ENCODE peak calls at places on chromosome 14, in five cellular contexts. O is upper lobe of right lung, Z is omental fat pad, T is cardiac fibroblast, Q is ascending aorta. Y is an unnamed sample.

GRCh38 chr14:54331516-54331915 is 65.3 kb upstream of the CDKN3 start:
- DNase-seq in O (no peak), Z (no peak), T (no peak), Q (no peak), Y (no peak)

GRCh38 chr14:33120341-33120740 is 181.7 kb downstream of the NPAS3 start:
- DNase-seq in O (no peak), Z (no peak), T (no peak), Q (no peak), Y (no peak)

GRCh38 chr14:92513966-92514843 is 624 bp downstream of the RIN3 start:
- DNase-seq in O (peak; percentile 76), Z (no peak), T (peak; percentile 35), Q (no peak), Y (no peak)

GRCh38 chr14:80959448-80960006 is 4.1 kb downstream of the TSHR start:
- DNase-seq in O (no peak), Z (no peak), T (no peak), Q (no peak), Y (no peak)

GRCh38 chr14:37584211-37585100 is 10.6 kb downstream of the FOXA1 start:
- DNase-seq in O (peak; percentile 69), Z (no peak), T (no peak), Q (no peak), Y (no peak)

GRCh38 chr14:104886690-104887622 is 21.9 kb downstream of the CEP170B start:
- DNase-seq in O (peak; percentile 57), Z (peak; percentile 14), T (no peak), Q (no peak), Y (no peak)

GRCh38 chr14:37697489-37698121 is 102.2 kb downstream of the TTC6 start:
- DNase-seq in O (no peak), Z (no peak), T (peak; percentile 5), Q (no peak), Y (no peak)

GRCh38 chr14:98174031-98174430 is 1098.0 kb downstream of the BCL11B start:
- DNase-seq in O (no peak), Z (no peak), T (no peak), Q (no peak), Y (no peak)

GRCh38 chr14:90620540-90621204 is 195.6 kb downstream of the TTC7B start:
- DNase-seq in O (no peak), Z (no peak), T (no peak), Q (no peak), Y (no peak)

GRCh38 chr14:73258845-73259611 is 21.7 kb downstream of the PAPLN start:
- DNase-seq in O (no peak), Z (no peak), T (no peak), Q (no peak), Y (no peak)

GRCh38 chr14:104292084-104292970 is 153.9 kb downstream of the KIF26A start:
- DNase-seq in O (peak; percentile 33), Z (no peak), T (no peak), Q (no peak), Y (no peak)

GRCh38 chr14:67562025-67562775 is 29.1 kb downstream of the PLEKHH1 start:
- DNase-seq in O (no peak), Z (no peak), T (no peak), Q (no peak), Y (no peak)

GRCh38 chr14:21347201-21347600 is 36.6 kb downstream of the SUPT16H start:
- DNase-seq in O (no peak), Z (no peak), T (no peak), Q (no peak), Y (no peak)

GRCh38 chr14:46999661-47000060 is 348.1 kb upstream of the RPL10L start:
- DNase-seq in O (no peak), Z (no peak), T (no peak), Q (no peak), Y (no peak)

GRCh38 chr14:35414365-35414764 is 9.8 kb upstream of the NFKBIA start:
- DNase-seq in O (no peak), Z (no peak), T (peak; percentile 71), Q (no peak), Y (no peak)

GRCh38 chr14:97177016-97177415 is 379.8 kb downstream of the VRK1 start:
- DNase-seq in O (no peak), Z (no peak), T (no peak), Q (no peak), Y (no peak)

GRCh38 chr14:36690301-36691020 is 28.8 kb downstream of the PAX9 start:
- DNase-seq in O (no peak), Z (no peak), T (no peak), Q (no peak), Y (no peak)

GRCh38 chr14:103227076-103227475 is 103.8 kb downstream of the TNFAIP2 start:
- DNase-seq in O (peak; percentile 40), Z (no peak), T (no peak), Q (no peak), Y (no peak)

GRCh38 chr14:74488788-74489397 is 4.2 kb downstream of the NPC2 start:
- DNase-seq in O (no peak), Z (no peak), T (peak; percentile 60), Q (no peak), Y (no peak)

GRCh38 chr14:21317433-21317832 is 37.5 kb downstream of the RPGRIP1 start:
- DNase-seq in O (no peak), Z (no peak), T (no peak), Q (no peak), Y (no peak)

GRCh38 chr14:52840916-52841315 is 49.5 kb upstream of the GNPNAT1 start:
- DNase-seq in O (no peak), Z (no peak), T (peak; percentile 73), Q (peak; percentile 16), Y (no peak)

GRCh38 chr14:86646688-86647687 is 1117.0 kb downstream of the FLRT2 start:
- DNase-seq in O (no peak), Z (no peak), T (peak; percentile 44), Q (no peak), Y (no peak)

GRCh38 chr14:62307844-62308243 is 545.6 kb downstream of the SNAPC1 start:
- DNase-seq in O (no peak), Z (no peak), T (no peak), Q (no peak), Y (no peak)

GRCh38 chr14:102229739-102230092 is 75.2 kb downstream of the MOK start:
- DNase-seq in O (no peak), Z (no peak), T (no peak), Q (no peak), Y (no peak)

GRCh38 chr14:104103061-104104005 is 17.8 kb downstream of the ASPG start:
- DNase-seq in O (peak; percentile 68), Z (no peak), T (no peak), Q (no peak), Y (no peak)

GRCh38 chr14:65170318-65170717 is 68.0 kb upstream of the MAX start:
- DNase-seq in O (no peak), Z (no peak), T (no peak), Q (no peak), Y (no peak)
- TF ChIP-seq CTCF in O (no peak), Z (no peak), T (no peak), Q (no peak), Y (no peak)

GRCh38 chr14:71824816-71825215 is 107.4 kb upstream of the RGS6 start:
- DNase-seq in O (no peak), Z (no peak), T (no peak), Q (no peak), Y (no peak)
- TF ChIP-seq CTCF in O (no peak), Z (no peak), T (no peak), Q (no peak), Y (no peak)

GRCh38 chr14:50739186-50739585 is 71.1 kb upstream of the SAV1 start:
- DNase-seq in O (no peak), Z (no peak), T (no peak), Q (no peak), Y (no peak)
- TF ChIP-seq CTCF in O (no peak), Z (no peak), T (no peak), Q (no peak), Y (no peak)

DNA sequence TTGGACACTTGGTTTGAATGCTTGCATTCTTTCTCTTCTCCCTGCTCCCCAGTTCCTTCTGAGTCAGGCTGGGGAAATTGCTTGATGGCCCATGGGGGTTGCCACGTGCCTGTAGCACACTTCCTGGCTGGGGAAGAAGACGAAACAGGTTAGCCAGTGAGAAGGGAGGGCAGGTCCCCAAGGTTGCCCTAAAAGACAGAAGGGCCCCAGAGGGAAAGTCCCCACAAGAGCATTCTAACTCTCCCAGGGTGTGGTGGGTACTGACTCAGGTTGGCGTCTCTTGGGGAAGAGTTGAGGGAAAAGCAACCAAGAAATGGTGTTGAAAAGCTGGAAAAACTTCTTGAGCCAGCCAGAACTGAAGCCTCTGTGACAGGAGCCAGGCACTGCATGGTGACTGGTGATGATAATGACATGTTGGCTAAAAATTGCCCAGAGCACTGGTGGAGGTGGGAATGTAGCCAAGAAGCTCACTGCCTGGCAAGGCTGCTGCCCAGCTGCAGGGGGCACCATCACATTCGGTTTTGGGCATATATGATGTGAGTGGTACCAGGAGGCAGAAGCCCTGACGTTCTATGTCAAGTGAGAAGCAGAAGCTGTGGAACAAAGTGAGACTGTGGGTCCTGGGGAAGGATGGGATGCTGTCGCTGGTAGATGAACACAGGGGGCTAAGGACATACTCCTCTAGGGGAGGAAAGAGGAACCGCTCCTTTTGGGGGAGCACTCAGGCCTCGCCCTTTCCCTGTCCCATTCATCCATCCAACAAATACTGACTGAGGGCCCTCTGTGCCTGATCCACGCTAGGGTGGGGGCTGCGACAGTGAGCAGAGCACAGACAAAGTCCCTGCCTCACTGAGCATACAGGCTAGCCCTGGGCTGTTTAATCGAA is 8.1 kb upstream of the RABGGTA start:
- DNase-seq in O (no peak), Z (no peak), T (peak; percentile 19), Q (no peak), Y (no peak)
- TF ChIP-seq CTCF in O (peak; percentile 18), Z (no peak), T (peak; percentile 7), Q (no peak), Y (no peak)

DNA sequence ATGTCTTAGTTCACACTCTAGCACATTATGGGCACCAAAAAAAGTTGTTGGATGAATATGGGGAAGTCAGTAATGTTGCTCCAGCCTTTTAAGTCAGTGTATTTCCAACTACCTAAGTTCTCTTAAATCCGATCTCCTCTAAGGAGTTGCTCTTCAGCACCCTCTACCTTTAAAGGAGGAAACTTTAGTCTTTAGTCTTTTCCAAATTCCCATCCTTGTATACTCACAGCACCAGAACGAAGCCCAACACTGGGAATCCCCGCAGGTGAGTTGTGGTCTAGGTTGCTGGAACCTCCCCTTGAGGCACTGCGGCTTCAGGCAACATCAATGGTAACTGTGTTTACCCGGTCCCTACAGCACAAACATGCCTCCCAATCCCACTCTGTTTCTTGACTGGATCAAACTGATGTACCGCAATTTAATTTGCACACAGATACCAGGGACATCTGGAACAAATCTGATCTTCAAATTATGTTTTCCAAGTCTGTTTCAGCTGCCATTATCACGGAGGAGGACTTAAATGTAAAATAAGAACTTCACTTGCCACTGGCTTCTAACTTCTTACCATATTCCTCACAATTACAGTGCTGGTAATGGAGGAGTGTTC is 179.0 kb downstream of the FOXN3 start:
- DNase-seq in O (no peak), Z (no peak), T (peak; percentile 41), Q (no peak), Y (no peak)
- TF ChIP-seq CTCF in O (peak; percentile 39), Z (no peak), T (peak; percentile 46), Q (peak; percentile 32), Y (peak; percentile 33)

Y was measured in osteocyte.